ENCODE peak calls at places on chromosomes 1 and 21, in six cellular contexts. One of them, this sample, is unnamed. For H3K4me1, the result is how much of the 10 kb centered on the place peaks cover.

GRCh38 chr1:173876732-173877131 is 8.6 kb downstream of the ZBTB37 start:
- DNase-seq in IMR-90: no peak
- DNase-seq in endodermal cell: no peak
- DNase-seq in colonic mucosa: no peak
- DNase-seq in endothelial cell of umbilical vein: no peak
- DNase-seq in keratinocyte: no peak
- DNase-seq in this sample: no peak

GRCh38 chr1:160560045-160560724 is 19.1 kb downstream of the CD84 start:
- DNase-seq in IMR-90: no peak
- DNase-seq in endodermal cell: no peak
- DNase-seq in colonic mucosa: no peak
- DNase-seq in endothelial cell of umbilical vein: no peak
- DNase-seq in keratinocyte: no peak
- DNase-seq in this sample: no peak

GRCh38 chr1:228754646-228755268 is 19.5 kb downstream of the RHOU start:
- DNase-seq in IMR-90: no peak
- DNase-seq in endodermal cell: no peak
- DNase-seq in colonic mucosa: no peak
- DNase-seq in endothelial cell of umbilical vein: no peak
- DNase-seq in keratinocyte: no peak
- DNase-seq in this sample: no peak

GRCh38 chr1:232186936-232187335 is 443.0 kb downstream of the SIPA1L2 start:
- DNase-seq in IMR-90: no peak
- DNase-seq in endodermal cell: peak
- DNase-seq in colonic mucosa: no peak
- DNase-seq in endothelial cell of umbilical vein: no peak
- DNase-seq in keratinocyte: no peak
- DNase-seq in this sample: peak

GRCh38 chr1:234515821-234516241 is 36.9 kb upstream of the TARBP1 start:
- DNase-seq in IMR-90: peak
- DNase-seq in endodermal cell: no peak
- DNase-seq in colonic mucosa: no peak
- DNase-seq in endothelial cell of umbilical vein: peak
- DNase-seq in keratinocyte: no peak
- DNase-seq in this sample: peak

GRCh38 chr1:5991784-5992033 is 516 bp downstream of the NPHP4 start:
- DNase-seq in IMR-90: no peak
- DNase-seq in endodermal cell: no peak
- DNase-seq in colonic mucosa: no peak
- DNase-seq in endothelial cell of umbilical vein: no peak
- DNase-seq in keratinocyte: no peak
- DNase-seq in this sample: no peak

GRCh38 chr21:42160111-42160949 is 58.6 kb upstream of the ABCG1 start:
- DNase-seq in IMR-90: no peak
- DNase-seq in endodermal cell: peak
- DNase-seq in colonic mucosa: no peak
- DNase-seq in endothelial cell of umbilical vein: no peak
- DNase-seq in keratinocyte: no peak
- DNase-seq in this sample: no peak

GRCh38 chr1:17551755-17552234 is 12.3 kb downstream of the ARHGEF10L start:
- DNase-seq in IMR-90: peak
- DNase-seq in endodermal cell: peak
- DNase-seq in colonic mucosa: peak
- DNase-seq in endothelial cell of umbilical vein: peak
- DNase-seq in keratinocyte: no peak
- DNase-seq in this sample: peak

GRCh38 chr1:207754011-207754410 is 2.2 kb downstream of the CD46 start:
- DNase-seq in IMR-90: no peak
- DNase-seq in endodermal cell: no peak
- DNase-seq in colonic mucosa: no peak
- DNase-seq in endothelial cell of umbilical vein: no peak
- DNase-seq in keratinocyte: no peak
- DNase-seq in this sample: no peak

GRCh38 chr1:208808301-208808700 is 564.1 kb upstream of the PLXNA2 start:
- DNase-seq in IMR-90: no peak
- DNase-seq in endodermal cell: no peak
- DNase-seq in colonic mucosa: no peak
- DNase-seq in endothelial cell of umbilical vein: no peak
- DNase-seq in keratinocyte: peak
- DNase-seq in this sample: no peak

GRCh38 chr1:50308883-50309282 is 114.4 kb downstream of the DMRTA2 start:
- DNase-seq in IMR-90: peak
- DNase-seq in endodermal cell: peak
- DNase-seq in colonic mucosa: peak
- DNase-seq in endothelial cell of umbilical vein: peak
- DNase-seq in keratinocyte: no peak
- DNase-seq in this sample: peak

GRCh38 chr1:158728510-158729225 is 8.1 kb upstream of the OR6K3 start:
- DNase-seq in IMR-90: no peak
- DNase-seq in endodermal cell: no peak
- DNase-seq in colonic mucosa: no peak
- DNase-seq in endothelial cell of umbilical vein: no peak
- DNase-seq in keratinocyte: no peak
- DNase-seq in this sample: no peak

GRCh38 chr1:11700655-11701467 is 9.4 kb downstream of the DRAXIN start:
- DNase-seq in IMR-90: no peak
- DNase-seq in endodermal cell: no peak
- DNase-seq in colonic mucosa: no peak
- DNase-seq in endothelial cell of umbilical vein: no peak
- DNase-seq in keratinocyte: no peak
- DNase-seq in this sample: no peak

GRCh38 chr21:13937236-13937635 is 273.5 kb downstream of the LIPI start:
- DNase-seq in IMR-90: no peak
- DNase-seq in endodermal cell: no peak
- DNase-seq in colonic mucosa: no peak
- DNase-seq in endothelial cell of umbilical vein: no peak
- DNase-seq in keratinocyte: no peak
- DNase-seq in this sample: no peak

GRCh38 chr1:59516881-59517280 is 220.0 kb downstream of the FGGY start:
- DNase-seq in IMR-90: no peak
- DNase-seq in endodermal cell: no peak
- DNase-seq in colonic mucosa: no peak
- DNase-seq in endothelial cell of umbilical vein: no peak
- DNase-seq in keratinocyte: no peak
- DNase-seq in this sample: no peak

GRCh38 chr1:20358761-20359263 is 68.1 kb downstream of the VWA5B1 start:
- DNase-seq in IMR-90: peak
- DNase-seq in endodermal cell: no peak
- DNase-seq in colonic mucosa: peak
- DNase-seq in endothelial cell of umbilical vein: no peak
- DNase-seq in keratinocyte: no peak
- DNase-seq in this sample: peak

GRCh38 chr1:173481195-173481772 is 4.1 kb downstream of the PRDX6 start:
- DNase-seq in IMR-90: no peak
- DNase-seq in endodermal cell: no peak
- DNase-seq in colonic mucosa: no peak
- DNase-seq in endothelial cell of umbilical vein: no peak
- DNase-seq in keratinocyte: no peak
- DNase-seq in this sample: no peak

GRCh38 chr1:222334026-222334680 is 213.8 kb downstream of the HHIPL2 start:
- DNase-seq in IMR-90: peak
- DNase-seq in endodermal cell: no peak
- DNase-seq in colonic mucosa: no peak
- DNase-seq in endothelial cell of umbilical vein: no peak
- DNase-seq in keratinocyte: no peak
- DNase-seq in this sample: peak

GRCh38 chr1:186189156-186189555 is 185.9 kb downstream of the TPR start:
- DNase-seq in IMR-90: no peak
- DNase-seq in endodermal cell: no peak
- DNase-seq in colonic mucosa: no peak
- DNase-seq in endothelial cell of umbilical vein: no peak
- DNase-seq in keratinocyte: no peak
- DNase-seq in this sample: no peak

GRCh38 chr21:33278736-33279135 is 12.6 kb downstream of the IL10RB start:
- DNase-seq in IMR-90: peak
- DNase-seq in endodermal cell: no peak
- DNase-seq in colonic mucosa: no peak
- DNase-seq in endothelial cell of umbilical vein: no peak
- DNase-seq in keratinocyte: no peak
- DNase-seq in this sample: peak

GRCh38 chr1:174818951-174819350 is 180.8 kb upstream of the CACYBP start:
- DNase-seq in IMR-90: peak
- DNase-seq in endodermal cell: no peak
- DNase-seq in colonic mucosa: no peak
- DNase-seq in endothelial cell of umbilical vein: no peak
- DNase-seq in keratinocyte: peak
- DNase-seq in this sample: no peak

GRCh38 chr21:44547656-44548331 is 3.5 kb downstream of the KRTAP10-2 start:
- DNase-seq in IMR-90: no peak
- DNase-seq in endodermal cell: no peak
- DNase-seq in colonic mucosa: no peak
- DNase-seq in endothelial cell of umbilical vein: no peak
- DNase-seq in keratinocyte: no peak
- DNase-seq in this sample: no peak

GRCh38 chr1:19710825-19711611 is 46.3 kb downstream of the HTR6 start:
- DNase-seq in IMR-90: no peak
- DNase-seq in endodermal cell: no peak
- DNase-seq in colonic mucosa: no peak
- DNase-seq in endothelial cell of umbilical vein: no peak
- DNase-seq in keratinocyte: no peak
- DNase-seq in this sample: no peak

GRCh38 chr1:30759718-30760281 is 2.2 kb upstream of the LAPTM5 start:
- DNase-seq in IMR-90: no peak
- DNase-seq in endodermal cell: peak
- DNase-seq in colonic mucosa: no peak
- DNase-seq in endothelial cell of umbilical vein: no peak
- DNase-seq in keratinocyte: no peak
- DNase-seq in this sample: no peak

GRCh38 chr1:26734501-26735058 is 38.8 kb downstream of the ARID1A start:
- DNase-seq in IMR-90: no peak
- DNase-seq in endodermal cell: no peak
- DNase-seq in colonic mucosa: no peak
- DNase-seq in endothelial cell of umbilical vein: no peak
- DNase-seq in keratinocyte: no peak
- DNase-seq in this sample: no peak

GRCh38 chr1:64659478-64659877 is 85.4 kb upstream of the RAVER2 start:
- DNase-seq in IMR-90: no peak
- DNase-seq in endodermal cell: no peak
- DNase-seq in colonic mucosa: no peak
- DNase-seq in endothelial cell of umbilical vein: no peak
- DNase-seq in keratinocyte: no peak
- DNase-seq in this sample: no peak

GRCh38 chr1:212782422-212783154 is 9.0 kb downstream of the NSL1 start:
- DNase-seq in IMR-90: peak
- DNase-seq in endodermal cell: no peak
- DNase-seq in colonic mucosa: no peak
- DNase-seq in endothelial cell of umbilical vein: peak
- DNase-seq in keratinocyte: no peak
- DNase-seq in this sample: peak

GRCh38 chr1:214224605-214225354 is 56.2 kb upstream of the SMYD2 start:
- DNase-seq in IMR-90: peak
- DNase-seq in endodermal cell: peak
- DNase-seq in colonic mucosa: no peak
- DNase-seq in endothelial cell of umbilical vein: peak
- DNase-seq in keratinocyte: no peak
- DNase-seq in this sample: peak

GRCh38 chr1:41221995-41222991 is 19.8 kb downstream of the SCMH1 start:
- DNase-seq in IMR-90: no peak
- DNase-seq in endodermal cell: no peak
- DNase-seq in colonic mucosa: no peak
- DNase-seq in endothelial cell of umbilical vein: peak
- DNase-seq in keratinocyte: no peak
- DNase-seq in this sample: no peak
- H3K4me1 ChIP-seq in IMR-90: under half
- H3K4me1 ChIP-seq in endodermal cell: under half
- H3K4me1 ChIP-seq in colonic mucosa: under half
- H3K4me1 ChIP-seq in endothelial cell of umbilical vein: under half
- H3K4me1 ChIP-seq in keratinocyte: under half
- H3K4me1 ChIP-seq in this sample: under half

GRCh38 chr1:34781071-34781843 is at the start of gene GJB3:
- DNase-seq in IMR-90: no peak
- DNase-seq in endodermal cell: peak
- DNase-seq in colonic mucosa: peak
- DNase-seq in endothelial cell of umbilical vein: no peak
- DNase-seq in keratinocyte: no peak
- DNase-seq in this sample: peak
- H3K9ac ChIP-seq in IMR-90: no peak
- H3K9ac ChIP-seq in endodermal cell: no peak
- H3K9ac ChIP-seq in colonic mucosa: peak
- H3K9ac ChIP-seq in endothelial cell of umbilical vein: no peak
- H3K9ac ChIP-seq in keratinocyte: peak
- H3K9ac ChIP-seq in this sample: no peak

DNA sequence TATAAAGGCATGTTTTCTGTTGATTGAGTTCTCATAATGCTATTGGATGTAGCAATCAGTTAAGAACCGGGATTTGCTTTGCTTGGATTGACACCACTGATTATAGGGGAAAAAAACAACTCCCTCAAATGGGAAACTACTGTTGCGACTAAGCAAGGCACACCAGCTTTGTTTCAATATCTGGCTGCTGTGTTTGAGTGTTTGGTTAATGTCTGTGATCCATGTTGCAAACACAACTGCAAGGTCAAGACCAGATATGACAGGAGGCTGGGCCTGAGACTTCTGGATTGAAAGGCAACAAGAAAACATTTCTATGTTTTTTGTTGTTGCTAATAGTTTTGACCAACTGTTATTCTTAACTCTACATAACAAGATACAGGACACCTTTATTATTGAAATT is 50.7 kb downstream of the MTR start:
- DNase-seq in IMR-90: no peak
- DNase-seq in endodermal cell: no peak
- DNase-seq in colonic mucosa: no peak
- DNase-seq in endothelial cell of umbilical vein: no peak
- DNase-seq in keratinocyte: no peak
- DNase-seq in this sample: no peak
- H3K4me1 ChIP-seq in IMR-90: under half
- H3K4me1 ChIP-seq in endodermal cell: under half
- H3K4me1 ChIP-seq in colonic mucosa: under half
- H3K4me1 ChIP-seq in endothelial cell of umbilical vein: under half
- H3K4me1 ChIP-seq in keratinocyte: under half
- H3K4me1 ChIP-seq in this sample: under half

GRCh38 chr1:1359316-1359667 is 937 bp upstream of the MXRA8 start:
- DNase-seq in IMR-90: peak
- DNase-seq in endodermal cell: no peak
- DNase-seq in colonic mucosa: peak
- DNase-seq in endothelial cell of umbilical vein: no peak
- DNase-seq in keratinocyte: no peak
- DNase-seq in this sample: peak
- H3K9ac ChIP-seq in IMR-90: peak
- H3K9ac ChIP-seq in endodermal cell: no peak
- H3K9ac ChIP-seq in colonic mucosa: peak
- H3K9ac ChIP-seq in endothelial cell of umbilical vein: no peak
- H3K9ac ChIP-seq in keratinocyte: no peak
- H3K9ac ChIP-seq in this sample: peak

This sample was measured in adipocyte.